ENCODE peak calls at places on chromosomes 4 and X, in four cellular contexts. U, S, A and M are unnamed samples.

GRCh38 chr4:3530051-3530450 is 2.2 kb downstream of the LRPAP1 start:
- DNase-seq in U (no peak), S (no peak), A (no peak), M (no peak)

GRCh38 chrX:9003041-9003440 is 30.9 kb downstream of the FAM9B start:
- DNase-seq in U (no peak), S (no peak), A (no peak), M (no peak)

GRCh38 chr4:92091335-92091734 is 212.4 kb upstream of the GRID2 start:
- DNase-seq in U (no peak), S (no peak), A (no peak), M (no peak)

GRCh38 chrX:153468008-153468580 is 2.3 kb downstream of the HAUS7 start:
- DNase-seq in U (no peak), S (no peak), A (no peak), M (no peak)

GRCh38 chrX:10111364-10112148 is 45.2 kb upstream of the CLCN4 start:
- DNase-seq in U (no peak), S (no peak), A (no peak), M (peak)

GRCh38 chrX:22395372-22395771 is 122.7 kb downstream of the CBLL2 start:
- DNase-seq in U (no peak), S (peak), A (no peak), M (no peak)

GRCh38 chrX:20829665-20830481 is 544.3 kb upstream of the CNKSR2 start:
- DNase-seq in U (no peak), S (peak), A (no peak), M (no peak)

GRCh38 chrX:15468036-15468435 is 25.1 kb downstream of the PIR start:
- DNase-seq in U (no peak), S (no peak), A (no peak), M (no peak)

GRCh38 chr4:37604464-37604863 is 81.7 kb downstream of the RELL1 start:
- DNase-seq in U (no peak), S (no peak), A (no peak), M (no peak)

GRCh38 chrX:9677098-9677739 is 88.4 kb downstream of the GPR143 start:
- DNase-seq in U (no peak), S (no peak), A (no peak), M (peak)

GRCh38 chrX:133913009-133913408 is 72.4 kb downstream of the GPC3 start:
- DNase-seq in U (peak), S (no peak), A (no peak), M (no peak)

GRCh38 chr4:94934864-94935263 is 177.1 kb downstream of the BMPR1B start:
- DNase-seq in U (no peak), S (no peak), A (no peak), M (no peak)

GRCh38 chrX:14027031-14027430 is 2.7 kb downstream of the GEMIN8 start:
- DNase-seq in U (no peak), S (no peak), A (no peak), M (peak)

GRCh38 chr4:93828332-93828829 is at the start of gene ATOH1:
- DNase-seq in U (peak), S (no peak), A (no peak), M (peak)

GRCh38 chr4:101527186-101527585 is 179.9 kb upstream of the PPP3CA start:
- DNase-seq in U (no peak), S (no peak), A (no peak), M (no peak)

GRCh38 chr4:23323436-23323835 is 566.4 kb downstream of the PPARGC1A start:
- DNase-seq in U (no peak), S (no peak), A (no peak), M (no peak)

GRCh38 chr4:1235381-1236102 is 13.4 kb downstream of the CTBP1 start:
- DNase-seq in U (no peak), S (no peak), A (no peak), M (peak)

DNA sequence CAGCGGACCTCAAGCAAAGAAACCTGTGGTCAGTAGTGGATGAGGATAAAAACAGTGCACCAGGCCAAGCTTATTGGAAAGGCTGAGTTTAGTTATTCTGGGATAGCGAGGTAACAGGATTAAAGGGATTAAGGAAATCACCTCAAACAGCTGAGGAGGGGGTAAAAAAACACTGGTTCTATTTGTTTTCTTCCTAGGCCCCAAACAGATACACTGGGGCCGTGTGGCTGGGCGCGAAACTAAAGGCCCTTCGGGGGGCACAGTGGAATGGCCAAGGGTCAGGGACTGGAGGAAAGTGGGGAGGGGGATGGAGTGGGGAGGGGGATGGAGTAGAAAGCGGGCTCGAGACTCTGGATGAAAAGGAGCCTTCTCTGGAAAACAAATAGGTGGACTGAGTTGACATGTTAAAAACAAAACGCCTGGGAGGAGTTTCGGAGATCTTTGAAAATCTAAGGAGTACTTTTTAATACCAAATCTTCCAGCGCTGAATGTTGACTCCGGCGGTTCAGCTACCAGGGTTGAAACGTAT is 2.9 kb downstream of the SOX3 start:
- DNase-seq in U (no peak), S (no peak), A (no peak), M (no peak)
- H3K4me3 ChIP-seq in U (no peak), S (no peak), A (peak), M (no peak)

DNA sequence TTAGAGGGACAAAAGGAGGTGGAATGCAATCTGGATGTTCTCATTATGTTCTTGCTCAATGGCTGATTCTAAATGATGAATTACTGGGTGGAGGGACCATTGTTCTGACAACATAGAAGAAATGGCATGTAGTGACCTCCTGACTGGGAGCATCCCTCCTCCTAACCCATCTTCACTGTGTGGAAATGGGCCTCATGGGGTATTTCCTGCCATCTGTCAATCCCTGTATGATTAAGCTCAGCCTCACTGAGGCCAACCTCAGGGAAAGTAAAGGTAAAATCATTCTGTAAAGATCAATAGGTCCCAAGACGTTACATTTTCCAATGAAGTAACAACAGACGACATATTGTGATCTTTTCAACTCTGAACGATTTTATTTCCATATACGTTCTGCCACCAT is 8.6 kb downstream of the CD40LG start:
- DNase-seq in U (no peak), S (no peak), A (no peak), M (no peak)
- H3K4me3 ChIP-seq in U (no peak), S (no peak), A (no peak), M (no peak)

GRCh38 chrX:31240982-31241381 is 169.1 kb upstream of the FTHL17 start:
- DNase-seq in U (no peak), S (no peak), A (no peak), M (no peak)
- H3K4me3 ChIP-seq in U (no peak), S (no peak), A (no peak), M (no peak)

DNA sequence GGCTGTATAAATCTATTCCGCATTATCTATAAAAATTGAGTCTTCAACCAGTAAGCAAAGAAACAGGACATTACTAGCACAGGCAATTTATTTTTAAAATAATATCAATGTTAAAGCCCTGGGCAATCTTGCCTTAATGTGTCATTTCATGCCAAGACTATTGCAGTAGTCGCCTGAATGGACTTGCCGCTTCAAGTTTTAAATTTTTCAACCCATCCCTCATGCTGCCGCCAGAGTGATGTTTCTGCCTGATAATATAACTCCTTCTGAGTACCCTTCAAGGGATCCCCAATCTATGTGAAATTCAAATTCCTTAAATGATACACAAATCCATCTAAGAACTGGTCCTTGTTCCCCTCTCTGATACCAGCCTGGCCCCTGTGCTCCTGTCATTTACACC is 66.9 kb downstream of the PRSS12 start:
- DNase-seq in U (no peak), S (no peak), A (no peak), M (no peak)
- H3K4me3 ChIP-seq in U (no peak), S (no peak), A (no peak), M (no peak)

DNA sequence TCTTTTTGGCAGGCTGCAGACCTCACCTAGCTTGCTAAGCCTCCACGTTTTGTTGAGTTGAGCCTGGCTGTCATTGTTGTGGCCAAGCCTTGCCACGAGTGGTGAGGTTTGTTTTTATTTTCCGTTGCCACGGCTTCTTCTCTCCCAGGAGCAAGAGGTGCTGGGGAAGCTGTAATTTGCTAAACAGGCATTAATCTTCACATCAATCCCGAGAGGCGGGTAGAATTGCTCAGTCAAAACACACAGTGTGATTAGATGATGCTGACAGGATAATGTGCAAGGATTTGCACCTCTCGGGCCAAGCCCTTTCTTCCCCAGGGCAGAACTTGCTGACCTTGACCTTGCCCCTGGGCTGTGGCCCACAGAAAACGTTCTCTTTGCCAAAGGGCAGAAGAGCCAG is 72.2 kb upstream of the ATP6AP2 start:
- DNase-seq in U (no peak), S (no peak), A (no peak), M (no peak)
- H3K4me3 ChIP-seq in U (no peak), S (no peak), A (no peak), M (no peak)

GRCh38 chr4:100268807-100269206 is 78.5 kb upstream of the DDIT4L start:
- DNase-seq in U (no peak), S (no peak), A (no peak), M (no peak)
- H3K4me3 ChIP-seq in U (no peak), S (no peak), A (no peak), M (no peak)

GRCh38 chr4:40053161-40053560 is 3.5 kb upstream of the N4BP2 start:
- DNase-seq in U (no peak), S (no peak), A (no peak), M (no peak)
- H3K4me3 ChIP-seq in U (no peak), S (no peak), A (no peak), M (no peak)

DNA sequence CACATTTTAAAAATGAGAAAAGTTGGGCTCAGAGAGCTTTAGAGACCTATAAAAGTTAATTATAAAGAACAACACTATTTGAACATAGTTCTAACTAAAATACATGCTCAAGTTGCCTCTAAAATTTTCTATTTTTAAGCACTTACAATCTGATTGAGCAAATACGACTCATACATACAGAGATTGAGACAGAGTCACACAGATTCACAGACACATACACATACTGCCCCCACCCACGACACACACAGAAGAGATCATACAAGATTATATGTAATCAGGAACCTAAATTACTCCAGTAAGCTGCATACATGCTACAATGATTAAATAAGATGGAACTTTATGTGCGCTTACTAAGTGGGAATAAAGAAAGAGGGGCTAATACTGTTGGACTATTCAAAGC is 2.7 kb upstream of the ASB5 start:
- DNase-seq in U (no peak), S (peak), A (no peak), M (no peak)
- H3K4me3 ChIP-seq in U (no peak), S (no peak), A (no peak), M (no peak)